ENCODE peak calls at places on chromosomes 16 and 17, in four cellular contexts. L is A549, Q is endothelial cell of umbilical vein, N is fibroblast of mammary gland. W is an unnamed sample.

GRCh38 chr16:23679986-23680336 is 1.3 kb downstream of the PLK1 start:
- DNase-seq in L (no peak), Q (no peak), N (no peak), W (peak; percentile 26)

GRCh38 chr16:75062944-75063444 is 53.6 kb downstream of the LDHD start:
- DNase-seq in L (no peak), Q (no peak), N (no peak), W (no peak)

GRCh38 chr16:627458-628239 is 3.1 kb upstream of the WFIKKN1 start:
- DNase-seq in L (no peak), Q (no peak), N (peak; percentile 56), W (peak; percentile 95)

GRCh38 chr17:7258731-7259554 is 3.3 kb downstream of the CLDN7 start:
- DNase-seq in L (no peak), Q (no peak), N (peak; percentile 88), W (peak; percentile 96)

GRCh38 chr16:85132456-85133289 is 20.4 kb upstream of the CIBAR2 start:
- DNase-seq in L (no peak), Q (no peak), N (peak; percentile 44), W (no peak)

GRCh38 chr17:43021739-43022512 is at the start of gene VAT1:
- DNase-seq in L (peak; percentile 94), Q (peak; percentile 78), N (peak; percentile 67), W (peak; percentile 78)

GRCh38 chr17:79231766-79232287 is 157.2 kb downstream of the ENGASE start:
- DNase-seq in L (no peak), Q (no peak), N (no peak), W (peak; percentile 37)

GRCh38 chr17:72426948-72427760 is 306.3 kb downstream of the SOX9 start:
- DNase-seq in L (no peak), Q (no peak), N (no peak), W (no peak)

GRCh38 chr17:27446569-27447301 is 9.5 kb upstream of the KSR1 start:
- DNase-seq in L (no peak), Q (peak; percentile 97), N (peak; percentile 98), W (peak; percentile 97)

GRCh38 chr16:76661691-76662090 is 384.5 kb downstream of the CNTNAP4 start:
- DNase-seq in L (no peak), Q (no peak), N (peak; percentile 36), W (no peak)

GRCh38 chr16:85753559-85753958 is 2.7 kb upstream of the C16orf74 start:
- DNase-seq in L (no peak), Q (no peak), N (no peak), W (peak; percentile 95)

GRCh38 chr16:65429504-65430149 is 307.8 kb upstream of the CDH11 start:
- DNase-seq in L (no peak), Q (no peak), N (no peak), W (no peak)

GRCh38 chr17:39094607-39095308 is 56.7 kb downstream of the PLXDC1 start:
- DNase-seq in L (no peak), Q (no peak), N (no peak), W (no peak)

GRCh38 chr17:11637796-11638195 is 39.5 kb downstream of the DNAH9 start:
- DNase-seq in L (no peak), Q (no peak), N (no peak), W (no peak)

GRCh38 chr16:74736531-74737157 is 36.0 kb upstream of the MLKL start:
- DNase-seq in L (no peak), Q (no peak), N (peak; percentile 7), W (no peak)

GRCh38 chr16:27920391-27920891 is 143.1 kb downstream of the GSG1L start:
- DNase-seq in L (peak; percentile 38), Q (no peak), N (no peak), W (peak; percentile 35)

GRCh38 chr16:25151996-25152395 is 40.5 kb downstream of the LCMT1 start:
- DNase-seq in L (no peak), Q (no peak), N (peak; percentile 91), W (peak; percentile 62)

GRCh38 chr17:1646199-1646875 is 805 bp upstream of the SCARF1 start:
- DNase-seq in L (no peak), Q (no peak), N (no peak), W (no peak)
- TF ChIP-seq CTCF in L (no peak), Q (no peak), N (no peak), W (no peak)

DNA sequence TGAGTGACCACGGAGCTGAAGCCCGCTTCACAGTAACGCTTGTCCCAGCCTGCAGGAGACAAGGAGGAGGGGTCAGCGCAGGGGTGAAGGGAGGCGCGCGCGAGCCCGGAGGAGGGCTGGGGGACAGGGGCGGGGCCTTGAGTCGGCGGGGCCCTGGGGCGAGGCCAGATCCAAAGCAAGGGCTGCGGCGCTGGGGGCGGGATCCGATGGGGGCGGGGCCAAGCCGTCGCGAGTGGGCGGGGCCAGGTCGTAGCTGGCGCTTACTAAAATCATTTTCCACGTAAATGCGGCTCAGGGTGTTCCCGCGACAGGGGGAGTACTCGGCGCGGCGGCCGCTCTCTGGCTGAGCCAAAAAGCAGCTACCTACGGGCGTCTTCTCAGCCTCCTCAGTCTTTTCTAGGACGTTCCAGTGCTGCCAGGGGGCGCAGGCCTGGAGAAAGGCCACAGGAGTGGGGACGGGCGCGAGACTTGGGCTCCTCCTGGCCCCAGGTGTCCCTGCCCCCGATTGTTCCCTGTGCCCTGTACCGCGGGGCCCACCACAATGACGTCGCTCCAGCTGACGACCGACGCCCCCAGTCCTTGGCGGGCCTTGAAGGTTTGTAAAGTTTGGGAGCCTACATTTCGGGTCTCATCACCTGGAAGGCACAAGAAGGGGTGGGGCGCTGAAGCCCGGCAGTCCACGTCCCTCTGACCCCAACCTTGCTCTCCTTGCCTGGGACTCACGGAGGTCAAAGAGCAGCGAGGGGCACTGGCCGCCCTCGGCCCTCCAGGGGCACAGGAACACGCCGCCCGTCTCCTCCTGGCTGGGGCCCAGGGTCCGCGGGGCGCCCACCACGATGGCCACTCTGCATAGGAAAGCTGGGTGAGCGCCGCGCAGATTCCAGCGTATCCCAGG is 3.9 kb downstream of the ITGA2B start:
- DNase-seq in L (peak; percentile 86), Q (peak; percentile 79), N (peak; percentile 51), W (peak; percentile 66)
- TF ChIP-seq CTCF in L (peak; percentile 31), Q (peak; percentile 17), N (no peak), W (peak; percentile 11)

GRCh38 chr16:57281791-57282190 is 2.7 kb downstream of the PLLP start:
- DNase-seq in L (no peak), Q (no peak), N (no peak), W (no peak)
- TF ChIP-seq CTCF in L (no peak), Q (no peak), N (no peak), W (no peak)

GRCh38 chr16:64047207-64047606 is 1074.7 kb downstream of the CDH11 start:
- DNase-seq in L (no peak), Q (no peak), N (no peak), W (no peak)

GRCh38 chr16:64047878-64048277 is 1074.0 kb downstream of the CDH11 start:
- DNase-seq in L (no peak), Q (no peak), N (no peak), W (no peak)

GRCh38 chr16:64051826-64052225 is 1070.0 kb downstream of the CDH11 start:
- DNase-seq in L (no peak), Q (peak; percentile 19), N (peak; percentile 6), W (peak; percentile 42)
- TF ChIP-seq CTCF in L (no peak), Q (peak; percentile 19), N (peak; percentile 23), W (peak; percentile 43)

GRCh38 chr17:64406321-64407200 is 15.9 kb upstream of the PECAM1 start:
- DNase-seq in L (no peak), Q (peak; percentile 69), N (peak; percentile 49), W (peak; percentile 47)
- TF ChIP-seq CTCF in L (no peak), Q (no peak), N (no peak), W (no peak)

DNA sequence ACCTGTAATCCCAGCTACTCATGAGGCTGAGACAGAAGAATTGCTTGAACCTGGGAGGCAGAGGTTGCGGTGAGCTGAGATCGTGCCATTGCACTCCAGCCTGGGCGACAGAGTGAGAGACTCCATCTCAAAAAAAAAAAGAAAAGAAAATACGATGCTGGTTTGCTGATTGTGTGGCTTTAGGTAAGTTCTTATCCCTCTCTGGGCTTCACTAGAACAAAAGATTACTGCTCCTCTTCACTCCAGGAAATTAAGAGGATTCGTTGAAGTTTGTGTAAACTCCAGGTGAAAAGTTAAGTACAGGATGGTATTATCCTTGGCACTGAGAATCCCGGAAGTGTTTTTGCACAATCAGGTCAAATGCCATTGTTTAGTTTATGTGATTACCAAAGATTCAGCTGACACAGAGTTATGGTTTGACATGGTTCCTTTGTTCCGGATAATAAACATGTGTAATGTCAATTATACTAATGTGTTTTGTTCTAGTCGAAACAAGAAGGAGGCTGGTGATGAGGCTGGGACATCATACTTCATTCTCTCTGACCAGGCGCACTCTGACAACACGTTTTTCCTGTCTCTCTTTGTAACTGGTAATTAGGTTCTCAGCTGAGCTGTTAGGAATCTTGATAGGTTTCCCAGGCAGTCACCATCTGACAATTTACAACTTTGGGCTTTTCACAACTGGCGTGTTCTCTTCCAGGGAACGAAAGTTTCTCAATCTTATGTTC is 10.9 kb upstream of the TAOK1 start:
- DNase-seq in L (no peak), Q (peak; percentile 44), N (no peak), W (peak; percentile 68)
- TF ChIP-seq CTCF in L (no peak), Q (no peak), N (no peak), W (no peak)

GRCh38 chr17:56834380-56835258 is 668 bp downstream of the DGKE start:
- DNase-seq in L (peak; percentile 43), Q (peak; percentile 51), N (no peak), W (peak; percentile 64)

GRCh38 chr17:56835259-56835575 is 1.3 kb downstream of the DGKE start:
- DNase-seq in L (no peak), Q (no peak), N (no peak), W (peak; percentile 19)

GRCh38 chr17:56833023-56833811 is 503 bp downstream of the C17orf67 start:
- DNase-seq in L (peak; percentile 49), Q (peak; percentile 62), N (peak; percentile 49), W (peak; percentile 79)

GRCh38 chr17:56832446-56832845 is 1.3 kb downstream of the C17orf67 start:
- DNase-seq in L (no peak), Q (no peak), N (no peak), W (no peak)

GRCh38 chr17:56833812-56834379 is at the start of the genes C17orf67 and DGKE:
- DNase-seq in L (peak; percentile 85), Q (peak; percentile 97), N (peak; percentile 91), W (peak; percentile 96)
- TF ChIP-seq CTCF in L (no peak), Q (no peak), N (no peak), W (no peak)

GRCh38 chr17:29111816-29112499 is 68.2 kb downstream of the MYO18A start:
- DNase-seq in L (peak; percentile 73), Q (peak; percentile 62), N (peak; percentile 56), W (peak; percentile 78)

GRCh38 chr17:29114141-29114540 is 66.1 kb downstream of the MYO18A start:
- DNase-seq in L (no peak), Q (no peak), N (peak; percentile 16), W (no peak)

GRCh38 chr17:29112780-29113295 is 67.4 kb downstream of the MYO18A start:
- DNase-seq in L (no peak), Q (no peak), N (peak; percentile 64), W (peak; percentile 41)

GRCh38 chr17:29115435-29115834 is 64.8 kb downstream of the MYO18A start:
- DNase-seq in L (no peak), Q (no peak), N (no peak), W (no peak)

DNA sequence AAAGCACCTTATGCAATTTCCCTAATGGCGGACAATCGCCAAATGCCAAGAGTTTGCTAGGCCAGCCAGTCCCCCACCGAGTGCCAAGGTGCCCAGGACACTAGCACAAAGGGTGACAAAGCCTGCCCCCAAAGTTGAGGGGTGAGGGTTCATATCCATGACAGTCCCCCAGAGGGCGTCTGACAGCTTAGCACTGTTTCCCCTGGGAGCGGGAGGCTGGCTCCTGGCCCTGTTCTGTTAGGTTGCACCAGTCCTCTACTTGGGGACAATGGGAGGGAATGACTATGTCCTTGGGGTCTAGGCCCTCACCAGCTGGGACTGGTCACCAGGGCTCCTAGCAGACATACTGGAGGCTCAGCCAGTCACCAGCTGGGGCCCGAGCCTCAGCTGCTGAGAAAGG is 66.9 kb downstream of the MYO18A start:
- DNase-seq in L (no peak), Q (no peak), N (no peak), W (no peak)
- TF ChIP-seq CTCF in L (no peak), Q (no peak), N (no peak), W (no peak)

W was measured in MCF 10A.